ENCODE peak calls at places on chromosomes 11 and 22, in four cellular contexts. H is activated T-cell treated with anti-CD3 and anti-CD28 coated beads for 1 hour, A is AG08396, C is lower lobe of right lung. D is an unnamed sample.

GRCh38 chr11:81725691-81726090 is 1008.0 kb downstream of the FAM181B start:
- DNase-seq in H (no peak), A (no peak), C (no peak), D (no peak)

GRCh38 chr11:12201016-12201985 is 90.9 kb downstream of the MICAL2 start:
- DNase-seq in C (no peak), H (no peak), A (peak; percentile 67), D (peak; percentile 86)

GRCh38 chr11:93984205-93984586 is 37.0 kb upstream of the HEPHL1 start:
- DNase-seq in A (no peak), H (no peak), C (no peak), D (peak; percentile 75)

GRCh38 chr11:12914401-12914912 is 94.7 kb upstream of the RASSF10 start:
- DNase-seq in C (peak; percentile 51), A (peak; percentile 74), H (no peak), D (peak; percentile 76)

GRCh38 chr22:28333106-28333505 is 346.5 kb downstream of the TTC28 start:
- DNase-seq in C (no peak), A (no peak), H (no peak), D (no peak)

GRCh38 chr11:108775324-108775723 is 110.5 kb downstream of the DDX10 start:
- DNase-seq in A (no peak), H (no peak), C (no peak), D (no peak)

GRCh38 chr11:86444981-86445380 is 70.3 kb downstream of the CCDC81 start:
- DNase-seq in C (no peak), H (no peak), A (no peak), D (no peak)

GRCh38 chr11:134472188-134472455 is 60.1 kb upstream of the B3GAT1 start:
- DNase-seq in C (no peak), H (no peak), A (no peak), D (no peak)

GRCh38 chr11:94328587-94329080 is 24.3 kb downstream of the IZUMO1R start:
- DNase-seq in H (no peak), A (no peak), C (no peak), D (no peak)

GRCh38 chr11:27212248-27212780 is 150.7 kb downstream of the CCDC34 start:
- DNase-seq in A (no peak), C (no peak), H (no peak), D (no peak)

GRCh38 chr11:120258661-120259060 is 18.7 kb downstream of the POU2F3 start:
- DNase-seq in C (no peak), H (no peak), A (no peak), D (no peak)

GRCh38 chr22:49186293-49186692 is 641.4 kb downstream of the BRD1 start:
- DNase-seq in H (no peak), A (no peak), C (no peak), D (no peak)

GRCh38 chr11:69922015-69922595 is 102.9 kb upstream of the FGF3 start:
- DNase-seq in A (no peak), C (peak; percentile 37), H (no peak), D (no peak)

GRCh38 chr22:48498526-48499331 is 1328.9 kb downstream of the BRD1 start:
- DNase-seq in C (peak; percentile 28), A (no peak), H (no peak), D (no peak)

GRCh38 chr11:8168485-8169257 is at the start of gene RIC3:
- DNase-seq in C (peak; percentile 60), H (peak; percentile 27), A (no peak), D (no peak)

GRCh38 chr11:8285796-8286195 is 22.1 kb upstream of the LMO1 start:
- DNase-seq in C (no peak), H (no peak), A (no peak), D (no peak)

GRCh38 chr11:84420261-84420660 is 1134.1 kb upstream of the CCDC90B start:
- DNase-seq in C (no peak), H (no peak), A (no peak), D (peak; percentile 21)

GRCh38 chr11:78432058-78432515 is 14.5 kb upstream of the GAB2 start:
- DNase-seq in H (no peak), C (no peak), A (no peak), D (peak; percentile 19)

GRCh38 chr22:26586556-26587325 is 3.2 kb downstream of the TPST2 start:
- DNase-seq in H (no peak), C (no peak), A (no peak), D (no peak)

GRCh38 chr22:50544078-50544745 is 1.5 kb upstream of the KLHDC7B start:
- DNase-seq in H (peak; percentile 78), A (peak; percentile 86), C (peak; percentile 90), D (peak; percentile 46)

GRCh38 chr11:124769804-124770774 is 8.0 kb upstream of the ESAM start:
- DNase-seq in H (no peak), C (no peak), A (peak; percentile 9), D (peak; percentile 44)

GRCh38 chr11:115707180-115707905 is 203.1 kb upstream of the CADM1 start:
- DNase-seq in C (no peak), H (no peak), A (no peak), D (no peak)

GRCh38 chr11:75334976-75335375 is 16.5 kb downstream of the ARRB1 start:
- DNase-seq in A (no peak), C (no peak), H (no peak), D (no peak)

GRCh38 chr22:24803064-24803542 is 2.9 kb upstream of the SGSM1 start:
- DNase-seq in A (peak; percentile 67), H (peak; percentile 54), C (no peak), D (peak; percentile 55)

D was measured in adipocyte.